ENCODE peak calls at places on chromosomes 2 and 18, in nine cellular contexts. D, K, R, S, V, F, W, T and N are unnamed samples.

GRCh38 chr2:96271995-96272394 is 6.0 kb downstream of the CIAO1 start:
- DNase-seq in D (no peak), K (no peak), R (no peak), S (no peak), V (no peak), F (no peak), W (no peak), T (no peak), N (no peak)

GRCh38 chr2:169265581-169265980 is 96.8 kb downstream of the LRP2 start:
- DNase-seq in D (no peak), K (no peak), R (no peak), S (no peak), V (no peak), F (no peak), W (no peak), T (no peak), N (no peak)

GRCh38 chr18:61697306-61697909 is 195.4 kb downstream of the RNF152 start:
- DNase-seq in D (no peak), K (no peak), R (no peak), S (no peak), V (no peak), F (no peak), W (no peak), T (no peak), N (no peak)

GRCh38 chr2:96584017-96584416 is 47.5 kb downstream of the ARID5A start:
- DNase-seq in D (no peak), K (no peak), R (no peak), S (no peak), V (no peak), F (peak; percentile 31), W (no peak), T (no peak), N (no peak)

GRCh38 chr2:28276076-28276618 is 116.5 kb upstream of the FOSL2 start:
- DNase-seq in D (no peak), K (no peak), R (no peak), S (peak; percentile 18), V (no peak), F (peak; percentile 99), W (no peak), T (peak; percentile 33), N (peak; percentile 2)

GRCh38 chr2:126723281-126723815 is 67.4 kb downstream of the GYPC start:
- DNase-seq in D (no peak), K (no peak), R (no peak), S (no peak), V (no peak), F (no peak), W (peak; percentile 61), T (no peak), N (no peak)

GRCh38 chr2:205660521-205661124 is 21.7 kb upstream of the NRP2 start:
- DNase-seq in D (no peak), K (no peak), R (no peak), S (no peak), V (no peak), F (peak; percentile 96), W (no peak), T (no peak), N (no peak)

GRCh38 chr2:1248187-1248586 is 165.1 kb upstream of the TPO start:
- DNase-seq in D (no peak), K (no peak), R (no peak), S (no peak), V (no peak), F (no peak), W (no peak), T (no peak), N (no peak)

GRCh38 chr2:194105358-194105757 is 1551.7 kb upstream of the SLC39A10 start:
- DNase-seq in D (no peak), K (no peak), R (no peak), S (no peak), V (no peak), F (no peak), W (no peak), T (no peak), N (no peak)

GRCh38 chr2:129877289-129877741 is 102.2 kb upstream of the RAB6C start:
- DNase-seq in D (peak; percentile 51), K (peak; percentile 82), R (peak; percentile 73), S (peak; percentile 96), V (peak; percentile 91), F (peak; percentile 43), W (peak; percentile 95), T (peak; percentile 88), N (peak; percentile 84)

GRCh38 chr2:168145011-168145410 is 102.4 kb downstream of the STK39 start:
- DNase-seq in D (no peak), K (no peak), R (no peak), S (no peak), V (no peak), F (no peak), W (no peak), T (no peak), N (no peak)